ENCODE peak calls at places on chromosomes 13 and 19, in four cellular contexts. Q, C, K and U are unnamed samples.
A peak's percentile ranks its signal among the peaks of the same experiment; 100 is the strongest.

GRCh38 chr13:20140487-20140886 is 20.4 kb downstream of the GJA3 start:
- DNase-seq in Q (no peak), C (no peak), K (no peak), U (no peak)

GRCh38 chr19:28468701-28469459 is 744.1 kb downstream of the UQCRFS1 start:
- DNase-seq in Q (no peak), C (peak; percentile 73), K (no peak), U (peak; percentile 39)

GRCh38 chr13:103099894-103100293 is 33.7 kb upstream of the SLC10A2 start:
- DNase-seq in Q (no peak), C (no peak), K (no peak), U (no peak)

GRCh38 chr13:30341815-30342570 is 34.6 kb upstream of the KATNAL1 start:
- DNase-seq in Q (peak; percentile 94), C (no peak), K (no peak), U (no peak)

GRCh38 chr19:35714601-35715354 is 3.0 kb upstream of the KMT2B start:
- DNase-seq in Q (no peak), C (peak; percentile 66), K (no peak), U (peak; percentile 61)

GRCh38 chr13:92172191-92172590 is 773.8 kb downstream of the GPC5 start:
- DNase-seq in Q (peak; percentile 3), C (no peak), K (no peak), U (no peak)

GRCh38 chr13:27476943-27477681 is 26.7 kb upstream of the MTIF3 start:
- DNase-seq in Q (peak; percentile 50), C (no peak), K (no peak), U (no peak)

GRCh38 chr19:30029721-30030510 is 87.9 kb downstream of the URI1 start:
- DNase-seq in Q (peak; percentile 56), C (no peak), K (no peak), U (no peak)

GRCh38 chr13:27793377-27794074 is 1.2 kb downstream of the GSX1 start:
- DNase-seq in Q (no peak), C (no peak), K (no peak), U (no peak)

GRCh38 chr13:78382946-78383542 is 220.3 kb downstream of the POU4F1 start:
- DNase-seq in Q (no peak), C (no peak), K (no peak), U (peak; percentile 28)

GRCh38 chr13:46121033-46121432 is 16.2 kb upstream of the CPB2 start:
- DNase-seq in Q (no peak), C (no peak), K (no peak), U (no peak)

GRCh38 chr19:4386038-4386782 is 14.1 kb downstream of the SH3GL1 start:
- DNase-seq in Q (peak; percentile 53), C (no peak), K (no peak), U (no peak)

GRCh38 chr19:16542894-16543498 is 759 bp upstream of the CHERP start:
- DNase-seq in Q (no peak), C (no peak), K (no peak), U (peak; percentile 10)

GRCh38 chr13:50629497-50629896 is 214.0 kb downstream of the DLEU7 start:
- DNase-seq in Q (no peak), C (no peak), K (no peak), U (no peak)

GRCh38 chr13:39612023-39612637 is 9.1 kb upstream of the LHFPL6 start:
- DNase-seq in Q (peak; percentile 78), C (peak; percentile 44), K (no peak), U (peak; percentile 78)

GRCh38 chr13:23183292-23183691 is 2.5 kb downstream of the SGCG start:
- DNase-seq in Q (no peak), C (no peak), K (no peak), U (peak; percentile 10)

GRCh38 chr19:5246554-5247155 is 94.0 kb downstream of the PTPRS start:
- DNase-seq in Q (no peak), C (no peak), K (no peak), U (no peak)

GRCh38 chr19:13120817-13121216 is 2.8 kb downstream of the NACC1 start:
- DNase-seq in Q (peak; percentile 85), C (no peak), K (no peak), U (no peak)
- H3K23ac ChIP-seq in Q (peak overlapping the region; percentile 95), C (no peak overlapping the region), K (no peak overlapping the region), U (no peak overlapping the region)

DNA sequence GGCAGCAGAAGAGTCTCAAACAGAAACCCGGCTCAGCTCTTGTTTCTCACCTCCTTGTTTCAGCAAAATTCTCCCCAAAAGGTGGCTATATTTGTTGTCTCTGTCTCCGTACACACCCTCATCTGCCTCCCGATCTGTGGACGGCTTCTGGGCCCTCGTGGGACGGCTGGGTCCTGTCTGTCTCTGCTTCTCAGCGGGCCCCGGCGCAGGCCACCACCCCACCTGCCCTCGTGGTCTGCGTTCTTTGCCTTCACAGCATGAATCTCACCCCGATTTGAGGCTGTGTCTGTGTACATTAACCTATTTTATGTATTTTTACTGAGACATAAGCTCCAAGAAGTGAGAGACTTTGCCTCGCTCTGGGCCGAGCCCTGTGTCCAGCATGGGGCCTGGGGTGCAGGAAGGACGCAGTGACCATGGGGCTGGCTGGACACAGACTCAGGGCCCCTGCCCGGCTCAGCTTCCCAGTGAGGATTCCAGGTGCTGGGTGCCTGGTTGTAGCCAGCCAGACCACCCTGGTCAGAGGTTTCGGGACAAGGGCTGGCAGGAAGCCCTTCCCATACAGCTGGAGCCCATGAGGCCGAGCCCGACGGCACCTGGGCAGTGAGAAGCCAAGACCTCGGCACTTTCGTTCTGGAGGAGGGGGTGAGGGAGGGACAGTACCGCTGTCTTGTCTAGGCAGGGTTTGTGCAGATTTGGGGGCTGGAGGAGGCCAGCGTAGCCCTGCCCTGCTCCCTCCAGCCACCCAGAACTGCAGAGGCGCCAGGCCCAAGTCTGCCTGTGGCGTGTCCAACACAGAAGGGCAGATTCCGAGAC is 78.5 kb upstream of the MCF2L start:
- DNase-seq in Q (no peak), C (no peak), K (no peak), U (no peak)
- H2AK5ac ChIP-seq in Q (no peak overlapping the region), C (no peak overlapping the region), K (no peak overlapping the region), U (peak overlapping the region; percentile 38)

GRCh38 chr19:18469245-18470107 is 31.5 kb upstream of the ISYNA1 start:
- DNase-seq in Q (peak; percentile 66), C (peak; percentile 85), K (peak; percentile 53), U (peak; percentile 82)
- H4K5ac ChIP-seq in Q (no peak overlapping the region), C (no peak overlapping the region), K (no peak overlapping the region), U (no peak overlapping the region)

DNA sequence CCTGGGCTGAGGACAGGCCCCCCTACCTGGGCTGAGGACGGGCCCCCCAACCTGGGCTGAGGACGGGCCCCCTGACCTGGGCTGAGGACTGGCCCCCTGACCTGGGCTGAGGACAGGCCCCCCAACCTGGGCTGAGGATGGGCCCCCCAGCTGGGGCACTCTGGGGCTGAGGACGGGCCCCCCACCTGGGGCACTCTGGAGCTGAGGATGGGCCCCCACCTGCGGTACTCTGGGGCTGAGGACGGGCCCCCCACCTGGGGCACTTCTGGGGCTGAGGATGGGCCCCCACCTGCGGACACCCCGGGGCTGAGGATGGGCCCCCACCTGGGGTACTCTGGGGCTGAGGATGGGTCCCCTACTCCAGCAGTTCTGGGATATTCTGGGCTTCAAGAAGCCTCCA is 65.5 kb downstream of the RASA3 start:
- DNase-seq in Q (no peak), C (no peak), K (no peak), U (no peak)
- H3K23ac ChIP-seq in Q (peak overlapping the region; percentile 88), C (no peak overlapping the region), K (no peak overlapping the region), U (no peak overlapping the region)